ENCODE peak calls at places on chromosomes 13 and 19, in nine cellular contexts. F, U, R, E, D, T, L, V and O are unnamed samples.

GRCh38 chr19:3046621-3047306 is 15.5 kb downstream of the TLE5 start:
- DNase-seq in F (no peak), U (no peak), R (no peak), E (peak), D (no peak), T (peak), L (no peak), V (no peak), O (no peak)

GRCh38 chr13:33313504-33313903 is 27.9 kb upstream of the STARD13 start:
- DNase-seq in F (no peak), U (no peak), R (no peak), E (no peak), D (no peak), T (no peak), L (no peak), V (no peak), O (no peak)

GRCh38 chr19:34381399-34382251 is 16.6 kb downstream of the GPI start:
- DNase-seq in F (no peak), U (no peak), R (no peak), E (no peak), D (no peak), T (no peak), L (no peak), V (no peak), O (no peak)

GRCh38 chr13:99055286-99056073 is 77.6 kb upstream of the DOCK9 start:
- DNase-seq in F (no peak), U (no peak), R (no peak), E (no peak), D (no peak), T (no peak), L (no peak), V (peak), O (no peak)

GRCh38 chr13:100124265-100124664 is 35.4 kb downstream of the PCCA start:
- DNase-seq in F (no peak), U (no peak), R (no peak), E (no peak), D (no peak), T (no peak), L (no peak), V (no peak), O (no peak)

GRCh38 chr19:43562698-43563241 is 12.6 kb downstream of the XRCC1 start:
- DNase-seq in F (peak), U (peak), R (peak), E (peak), D (peak), T (no peak), L (peak), V (no peak), O (no peak)

GRCh38 chr19:31349160-31349881 is at the start of gene TSHZ3:
- DNase-seq in F (peak), U (peak), R (peak), E (peak), D (no peak), T (peak), L (no peak), V (peak), O (peak)

GRCh38 chr13:109285586-109285985 is 500.8 kb downstream of the IRS2 start:
- DNase-seq in F (no peak), U (no peak), R (no peak), E (no peak), D (no peak), T (no peak), L (no peak), V (no peak), O (no peak)

GRCh38 chr19:46147791-46148288 is at the start of gene IGFL2:
- DNase-seq in F (no peak), U (no peak), R (no peak), E (no peak), D (no peak), T (no peak), L (no peak), V (no peak), O (no peak)

GRCh38 chr19:20513179-20513934 is 52.2 kb downstream of the ZNF737 start:
- DNase-seq in F (no peak), U (no peak), R (no peak), E (no peak), D (no peak), T (no peak), L (no peak), V (peak), O (no peak)

GRCh38 chr13:40345654-40346372 is 320.6 kb downstream of the FOXO1 start:
- DNase-seq in F (no peak), U (no peak), R (no peak), E (no peak), D (no peak), T (no peak), L (no peak), V (peak), O (peak)

GRCh38 chr13:22173605-22174004 is 502.7 kb downstream of the FGF9 start:
- DNase-seq in F (no peak), U (no peak), R (no peak), E (no peak), D (no peak), T (no peak), L (no peak), V (no peak), O (no peak)

GRCh38 chr19:45403781-45404556 is 900 bp downstream of the PPP1R13L start:
- DNase-seq in F (peak), U (peak), R (peak), E (peak), D (peak), T (peak), L (peak), V (peak), O (peak)

GRCh38 chr19:51121257-51121656 is 3.4 kb upstream of the SIGLEC9 start:
- DNase-seq in F (no peak), U (no peak), R (no peak), E (no peak), D (no peak), T (no peak), L (no peak), V (no peak), O (no peak)

GRCh38 chr13:112747256-112747655 is 57.4 kb downstream of the ATP11A start:
- DNase-seq in F (no peak), U (no peak), R (no peak), E (no peak), D (no peak), T (no peak), L (no peak), V (no peak), O (no peak)

GRCh38 chr19:40300668-40301067 is 15.5 kb upstream of the AKT2 start:
- DNase-seq in F (no peak), U (no peak), R (no peak), E (no peak), D (no peak), T (no peak), L (no peak), V (no peak), O (peak)

GRCh38 chr13:112901951-112902651 is 66.9 kb upstream of the MCF2L start:
- DNase-seq in F (no peak), U (no peak), R (no peak), E (no peak), D (peak), T (no peak), L (no peak), V (peak), O (peak)

GRCh38 chr19:30029721-30030510 is 87.9 kb downstream of the URI1 start:
- DNase-seq in F (no peak), U (no peak), R (no peak), E (no peak), D (no peak), T (peak), L (no peak), V (no peak), O (no peak)

GRCh38 chr19:52825765-52826164 is 4.3 kb upstream of the ZNF28 start:
- DNase-seq in F (no peak), U (no peak), R (no peak), E (no peak), D (no peak), T (no peak), L (no peak), V (no peak), O (no peak)

GRCh38 chr19:36963262-36963661 is 47.1 kb downstream of the ZNF568 start:
- DNase-seq in F (no peak), U (no peak), R (no peak), E (no peak), D (no peak), T (no peak), L (no peak), V (no peak), O (no peak)

GRCh38 chr19:56272448-56272847 is at the start of gene EDDM13:
- DNase-seq in F (no peak), U (no peak), R (no peak), E (no peak), D (no peak), T (no peak), L (no peak), V (no peak), O (no peak)

GRCh38 chr13:98393873-98394272 is 183.0 kb downstream of the STK24 start:
- DNase-seq in F (no peak), U (no peak), R (no peak), E (no peak), D (no peak), T (no peak), L (no peak), V (no peak), O (no peak)

GRCh38 chr13:30803791-30804190 is 68.4 kb downstream of the ALOX5AP start:
- DNase-seq in F (no peak), U (no peak), R (no peak), E (no peak), D (no peak), T (no peak), L (no peak), V (no peak), O (no peak)